ENCODE peak calls at places on chromosomes 13 and 19, in four cellular contexts. J is epithelial cell of esophagus, Z is retinal pigment epithelial cell, G is neural progenitor cell. R is an unnamed sample.

GRCh38 chr19:33108161-33108560 is 23.8 kb upstream of the WDR88 start:
- DNase-seq in J (no peak), Z (no peak), G (no peak), R (no peak)

GRCh38 chr19:39223703-39224279 is 19.7 kb upstream of the SYCN start:
- DNase-seq in J (peak; percentile 47), Z (no peak), G (peak; percentile 84), R (no peak)

GRCh38 chr13:46598820-46599180 is 45.8 kb downstream of the LRCH1 start:
- DNase-seq in J (no peak), Z (no peak), G (no peak), R (no peak)

GRCh38 chr13:41428155-41428554 is 29.2 kb upstream of the RGCC start:
- DNase-seq in J (no peak), Z (no peak), G (peak; percentile 53), R (no peak)

GRCh38 chr13:114110091-114110829 is 22.2 kb downstream of the RASA3 start:
- DNase-seq in J (no peak), Z (no peak), G (peak; percentile 68), R (no peak)

GRCh38 chr13:44140146-44140545 is 233.5 kb upstream of the SERP2 start:
- DNase-seq in J (no peak), Z (no peak), G (peak; percentile 76), R (no peak)

GRCh38 chr19:1522061-1522460 is 1.8 kb upstream of the PLK5 start:
- DNase-seq in J (no peak), Z (no peak), G (no peak), R (no peak)

GRCh38 chr13:112583592-112584277 is 4.2 kb downstream of the TUBGCP3 start:
- DNase-seq in J (no peak), Z (no peak), G (no peak), R (no peak)

GRCh38 chr13:99178636-99179035 is 22.0 kb upstream of the UBAC2 start:
- DNase-seq in J (peak; percentile 25), Z (no peak), G (no peak), R (no peak)

GRCh38 chr19:36850646-36851442 is at the start of gene ZNF345:
- DNase-seq in J (peak; percentile 95), Z (peak; percentile 85), G (peak; percentile 99), R (peak; percentile 62)

GRCh38 chr13:23159205-23159586 is 21.6 kb upstream of the SGCG start:
- DNase-seq in J (peak; percentile 46), Z (no peak), G (peak; percentile 82), R (no peak)

GRCh38 chr13:26558074-26558805 is 757 bp downstream of the WASF3 start:
- DNase-seq in J (peak; percentile 12), Z (no peak), G (peak; percentile 70), R (no peak)

GRCh38 chr13:26558912-26559485 is 1.5 kb downstream of the WASF3 start:
- DNase-seq in J (no peak), Z (no peak), G (peak; percentile 83), R (no peak)

GRCh38 chr13:26555413-26555812 is 2.1 kb upstream of the WASF3 start:
- DNase-seq in J (no peak), Z (no peak), G (no peak), R (no peak)

GRCh38 chr13:26557051-26557392 is 461 bp upstream of the WASF3 start:
- DNase-seq in J (no peak), Z (no peak), G (no peak), R (no peak)

GRCh38 chr13:26557393-26558073 is at the start of gene WASF3:
- DNase-seq in J (peak; percentile 95), Z (peak; percentile 76), G (peak; percentile 99), R (peak; percentile 41)
- H3K4me3 ChIP-seq in J (peak within 1 kb of the TSS; percentile 55), Z (peak within 1 kb of the TSS; percentile 63), G (peak within 1 kb of the TSS; percentile 63), R (peak within 1 kb of the TSS; percentile 90)

GRCh38 chr13:35961461-35962220 is 169.5 kb downstream of the DCLK1 start:
- DNase-seq in J (no peak), Z (no peak), G (no peak), R (no peak)
- TF ChIP-seq CTCF in J (peak; percentile 20), Z (peak; percentile 24), G (peak; percentile 8), R (peak; percentile 18)

DNA sequence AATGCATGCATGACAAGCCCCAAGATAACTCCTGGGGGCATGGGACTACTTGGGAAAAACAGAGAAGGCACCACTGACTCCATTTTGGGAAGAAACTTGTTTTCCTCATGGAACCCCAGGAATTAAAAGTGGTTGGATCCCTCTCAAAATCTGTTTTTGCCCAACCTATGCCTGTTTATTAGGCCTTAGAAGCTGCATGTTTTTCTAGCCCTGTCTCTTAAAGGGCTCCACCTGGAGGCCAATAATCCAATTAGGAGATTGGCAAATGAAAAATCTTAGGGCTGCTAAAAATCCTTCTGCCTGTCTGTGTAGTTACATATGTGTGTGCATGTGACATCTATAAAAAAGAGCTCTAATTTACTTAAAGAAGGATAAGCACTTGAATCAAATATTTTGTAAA is 26.9 kb downstream of the MED4 start:
- DNase-seq in J (no peak), Z (no peak), G (no peak), R (no peak)
- H3K4me3 ChIP-seq in J (no peak overlapping the region), Z (no peak overlapping the region), G (no peak overlapping the region), R (no peak overlapping the region)

GRCh38 chr13:108306768-108307332 is 37.3 kb downstream of the TNFSF13B start:
- DNase-seq in J (no peak), Z (no peak), G (no peak), R (no peak)
- TF ChIP-seq CTCF in J (no peak), Z (no peak), G (no peak), R (no peak)

GRCh38 chr19:12294308-12295158 is at the start of gene ZNF44:
- DNase-seq in J (peak; percentile 98), Z (peak; percentile 78), G (peak; percentile 99), R (peak; percentile 80)
- H3K4me3 ChIP-seq in J (peak within 1 kb of the TSS; percentile 92), Z (peak within 1 kb of the TSS; percentile 99), G (peak within 1 kb of the TSS; percentile 98), R (peak within 1 kb of the TSS; percentile 96)

GRCh38 chr13:74272826-74273225 is 138.6 kb upstream of the KLF12 start:
- DNase-seq in J (no peak), Z (no peak), G (no peak), R (no peak)

GRCh38 chr13:74274946-74275345 is 140.7 kb upstream of the KLF12 start:
- DNase-seq in J (no peak), Z (no peak), G (no peak), R (no peak)

GRCh38 chr13:74273591-74273990 is 139.4 kb upstream of the KLF12 start:
- DNase-seq in J (no peak), Z (no peak), G (no peak), R (no peak)

GRCh38 chr13:74264333-74264732 is 130.1 kb upstream of the KLF12 start:
- DNase-seq in J (no peak), Z (no peak), G (no peak), R (no peak)

GRCh38 chr13:74270018-74270417 is 135.8 kb upstream of the KLF12 start:
- DNase-seq in J (peak; percentile 83), Z (no peak), G (no peak), R (no peak)
- TF ChIP-seq CTCF in J (no peak), Z (no peak), G (no peak), R (no peak)

GRCh38 chr13:27427663-27428062 is 3.2 kb downstream of the GTF3A start:
- DNase-seq in J (no peak), Z (no peak), G (no peak), R (no peak)
- H3K4me3 ChIP-seq in J (no peak overlapping the region), Z (no peak overlapping the region), G (no peak overlapping the region), R (no peak overlapping the region)

GRCh38 chr13:30802953-30803478 is 67.7 kb downstream of the ALOX5AP start:
- DNase-seq in J (peak; percentile 81), Z (no peak), G (peak; percentile 91), R (no peak)

GRCh38 chr13:30805603-30806011 is 70.3 kb downstream of the ALOX5AP start:
- DNase-seq in J (no peak), Z (no peak), G (no peak), R (no peak)

GRCh38 chr13:30803791-30804190 is 68.4 kb downstream of the ALOX5AP start:
- DNase-seq in J (no peak), Z (no peak), G (no peak), R (no peak)

GRCh38 chr13:30805132-30805537 is 69.8 kb downstream of the ALOX5AP start:
- DNase-seq in J (no peak), Z (no peak), G (no peak), R (no peak)

GRCh38 chr13:30804474-30804873 is 69.1 kb downstream of the ALOX5AP start:
- DNase-seq in J (no peak), Z (no peak), G (no peak), R (no peak)
- TF ChIP-seq CTCF in J (no peak), Z (peak; percentile 23), G (no peak), R (peak; percentile 23)

R was measured in BJ.